ENCODE peak calls at places on chromosomes 5 and 9, in four cellular contexts. R is activated naive CD4-positive, alpha-beta T cell; A is iris pigment epithelial cell; G is HFF-Myc. P is an unnamed sample.

GRCh38 chr5:38751103-38751502 is 94.7 kb upstream of the OSMR start:
- DNase-seq in R (no peak), G (no peak), A (peak; percentile 31), P (no peak)

GRCh38 chr9:75027187-75028107 is 646 bp downstream of the CARNMT1 start:
- DNase-seq in A (peak; percentile 48), G (peak; percentile 15), R (no peak), P (no peak)

GRCh38 chr9:6640268-6641072 is 5.1 kb downstream of the GLDC start:
- DNase-seq in G (no peak), A (no peak), R (no peak), P (no peak)

GRCh38 chr9:91425270-91425669 is 1.6 kb upstream of the NFIL3 start:
- DNase-seq in A (no peak), R (no peak), G (no peak), P (no peak)

GRCh38 chr5:40615586-40616193 is 64.0 kb upstream of the PTGER4 start:
- DNase-seq in R (no peak), G (no peak), A (peak; percentile 60), P (no peak)

GRCh38 chr5:76789991-76790571 is 28.7 kb upstream of the F2RL1 start:
- DNase-seq in G (no peak), A (peak; percentile 63), R (no peak), P (no peak)

GRCh38 chr9:82582693-82583092 is 480.2 kb downstream of the RASEF start:
- DNase-seq in G (no peak), A (no peak), R (no peak), P (no peak)

GRCh38 chr9:110199643-110200042 is 8.3 kb downstream of the C9orf152 start:
- DNase-seq in R (no peak), A (no peak), G (no peak), P (no peak)

GRCh38 chr5:171850354-171850947 is 64.8 kb downstream of the SMIM23 start:
- DNase-seq in A (no peak), G (no peak), R (no peak), P (no peak)

GRCh38 chr9:109245300-109245897 is 75.5 kb downstream of the EPB41L4B start:
- DNase-seq in A (no peak), G (no peak), R (no peak), P (no peak)

GRCh38 chr5:144698454-144698853 is 527.8 kb downstream of the KCTD16 start:
- DNase-seq in G (no peak), A (peak; percentile 24), R (no peak), P (no peak)

GRCh38 chr5:144040615-144041394 is 129.7 kb downstream of the YIPF5 start:
- DNase-seq in R (no peak), G (peak; percentile 49), A (no peak), P (no peak)